ENCODE peak calls at places on chromosomes 7 and 10, in ten cellular contexts. B is skeletal muscle cell; O is NB4; Z is left cardiac atrium; L is A549; T is fibroblast of the aortic adventitia; E is COR-L47; F is activated CD8-positive, alpha-beta memory T cell treated with anti-CD3 and anti-CD28 coated beads, Interleukin-2, amount 10 ng/mL, durations not matched to agents 7 days and 5 days; M is psoas muscle; Y is kidney glomerular epithelial cell. D is an unnamed sample.

GRCh38 chr10:14153570-14154055 is 177.1 kb downstream of the FRMD4A start:
- DNase-seq in B (no peak), O (no peak), Z (peak), L (no peak), T (no peak), E (no peak), F (no peak), M (no peak), Y (no peak), D (no peak)

GRCh38 chr7:127667751-127668530 is 15.9 kb downstream of the SND1 start:
- DNase-seq in B (no peak), O (peak), Z (no peak), L (no peak), T (peak), E (no peak), F (no peak), M (no peak), Y (no peak), D (no peak)

GRCh38 chr10:23368816-23369640 is 24.4 kb upstream of the C10orf67 start:
- DNase-seq in B (no peak), O (peak), Z (no peak), L (no peak), T (no peak), E (no peak), F (peak), M (no peak), Y (peak), D (no peak)

GRCh38 chr7:8386926-8387550 is 46.4 kb upstream of the NXPH1 start:
- DNase-seq in B (no peak), O (no peak), Z (no peak), L (no peak), T (no peak), E (no peak), F (no peak), M (no peak), Y (no peak), D (no peak)

GRCh38 chr10:122164028-122164601 is 107.0 kb upstream of the BTBD16 start:
- DNase-seq in B (no peak), O (no peak), Z (no peak), L (no peak), T (no peak), E (peak), F (no peak), M (no peak), Y (no peak), D (peak)

GRCh38 chr10:62610649-62611229 is 193.8 kb upstream of the ADO start:
- DNase-seq in B (no peak), O (peak), Z (peak), L (peak), T (peak), E (peak), F (peak), M (peak), Y (peak), D (no peak)

GRCh38 chr10:67669978-67670377 is 26.0 kb downstream of the CTNNA3 start:
- DNase-seq in B (no peak), O (no peak), Z (no peak), L (no peak), T (peak), E (no peak), F (no peak), M (no peak), Y (no peak), D (no peak)

GRCh38 chr10:23081156-23081833 is 14.1 kb upstream of the MSRB2 start:
- DNase-seq in B (no peak), O (no peak), Z (no peak), L (no peak), T (peak), E (no peak), F (no peak), M (no peak), Y (no peak), D (peak)

GRCh38 chr7:116271161-116271979 is 61.0 kb downstream of the TES start:
- DNase-seq in B (peak), O (no peak), Z (no peak), L (no peak), T (peak), E (no peak), F (no peak), M (no peak), Y (peak), D (no peak)

D was measured in cerebellar nuclear complex.